ENCODE peak calls at places on chromosomes 7 and 10, in seven cellular contexts. One of them, this sample, is unnamed.

GRCh38 chr10:123778719-123779118 is 112.6 kb downstream of the GPR26 start:
- DNase-seq in HCT116: no peak
- DNase-seq in K562: no peak
- DNase-seq in GM12878: no peak
- DNase-seq in HepG2: no peak
- DNase-seq in SK-N-SH: no peak
- DNase-seq in H1: no peak
- DNase-seq in this sample: no peak

GRCh38 chr7:1550846-1551155 is 5.2 kb downstream of the TMEM184A start:
- DNase-seq in H1: no peak
- DNase-seq in HCT116: no peak
- DNase-seq in K562: no peak
- DNase-seq in HepG2: no peak
- DNase-seq in GM12878: no peak
- DNase-seq in SK-N-SH: peak
- DNase-seq in this sample: no peak

GRCh38 chr10:76111404-76111803 is 680.0 kb downstream of the LRMDA start:
- DNase-seq in GM12878: no peak
- DNase-seq in HCT116: no peak
- DNase-seq in SK-N-SH: no peak
- DNase-seq in HepG2: no peak
- DNase-seq in H1: no peak
- DNase-seq in K562: no peak
- DNase-seq in this sample: no peak

GRCh38 chr7:5495581-5496375 is 72.1 kb upstream of the TNRC18 start:
- DNase-seq in SK-N-SH: no peak
- DNase-seq in GM12878: no peak
- DNase-seq in HCT116: no peak
- DNase-seq in H1: no peak
- DNase-seq in K562: no peak
- DNase-seq in HepG2: no peak
- DNase-seq in this sample: peak

GRCh38 chr10:44238212-44238611 is 146.7 kb downstream of the CXCL12 start:
- DNase-seq in H1: no peak
- DNase-seq in GM12878: no peak
- DNase-seq in SK-N-SH: no peak
- DNase-seq in K562: peak
- DNase-seq in HCT116: no peak
- DNase-seq in HepG2: no peak
- DNase-seq in this sample: no peak

GRCh38 chr7:9937944-9938631 is 1035.6 kb upstream of the PHF14 start:
- DNase-seq in GM12878: no peak
- DNase-seq in K562: no peak
- DNase-seq in HepG2: no peak
- DNase-seq in HCT116: no peak
- DNase-seq in SK-N-SH: no peak
- DNase-seq in H1: no peak
- DNase-seq in this sample: no peak

GRCh38 chr10:11683529-11684320 is 58.5 kb upstream of the ECHDC3 start:
- DNase-seq in SK-N-SH: no peak
- DNase-seq in H1: no peak
- DNase-seq in GM12878: no peak
- DNase-seq in HepG2: peak
- DNase-seq in HCT116: no peak
- DNase-seq in K562: no peak
- DNase-seq in this sample: peak

GRCh38 chr7:64908358-64908757 is 5.3 kb downstream of the ZNF273 start:
- DNase-seq in GM12878: no peak
- DNase-seq in H1: no peak
- DNase-seq in K562: no peak
- DNase-seq in HepG2: no peak
- DNase-seq in SK-N-SH: no peak
- DNase-seq in HCT116: no peak
- DNase-seq in this sample: no peak

GRCh38 chr10:70066190-70066589 is 13.5 kb downstream of the MACROH2A2 start:
- DNase-seq in HCT116: no peak
- DNase-seq in HepG2: no peak
- DNase-seq in SK-N-SH: no peak
- DNase-seq in K562: no peak
- DNase-seq in H1: no peak
- DNase-seq in GM12878: no peak
- DNase-seq in this sample: no peak

GRCh38 chr7:92685146-92686042 is 95.2 kb upstream of the FAM133B start:
- DNase-seq in H1: no peak
- DNase-seq in HCT116: no peak
- DNase-seq in GM12878: no peak
- DNase-seq in K562: no peak
- DNase-seq in SK-N-SH: no peak
- DNase-seq in HepG2: no peak
- DNase-seq in this sample: no peak

GRCh38 chr10:63173468-63174227 is 40.5 kb downstream of the NRBF2 start:
- DNase-seq in K562: no peak
- DNase-seq in HepG2: no peak
- DNase-seq in HCT116: no peak
- DNase-seq in H1: no peak
- DNase-seq in SK-N-SH: no peak
- DNase-seq in GM12878: peak
- DNase-seq in this sample: no peak

GRCh38 chr7:22814261-22815208 is 8.1 kb downstream of the TOMM7 start:
- DNase-seq in HCT116: no peak
- DNase-seq in H1: no peak
- DNase-seq in SK-N-SH: no peak
- DNase-seq in HepG2: peak
- DNase-seq in K562: no peak
- DNase-seq in GM12878: no peak
- DNase-seq in this sample: no peak

GRCh38 chr7:68279827-68280400 is 1283.3 kb downstream of the TYW1 start:
- DNase-seq in K562: no peak
- DNase-seq in SK-N-SH: no peak
- DNase-seq in GM12878: no peak
- DNase-seq in H1: no peak
- DNase-seq in HCT116: no peak
- DNase-seq in HepG2: no peak
- DNase-seq in this sample: no peak

GRCh38 chr7:27994639-27995038 is 186.0 kb downstream of the JAZF1 start:
- DNase-seq in K562: no peak
- DNase-seq in H1: no peak
- DNase-seq in GM12878: no peak
- DNase-seq in SK-N-SH: peak
- DNase-seq in HepG2: no peak
- DNase-seq in HCT116: no peak
- DNase-seq in this sample: no peak

GRCh38 chr7:697259-697615 is 29.3 kb upstream of the DNAAF5 start:
- DNase-seq in HepG2: no peak
- DNase-seq in H1: no peak
- DNase-seq in GM12878: no peak
- DNase-seq in HCT116: no peak
- DNase-seq in K562: no peak
- DNase-seq in SK-N-SH: no peak
- DNase-seq in this sample: no peak

GRCh38 chr10:33337335-33337854 is 2.9 kb upstream of the NRP1 start:
- DNase-seq in H1: no peak
- DNase-seq in K562: no peak
- DNase-seq in SK-N-SH: no peak
- DNase-seq in HepG2: no peak
- DNase-seq in HCT116: no peak
- DNase-seq in GM12878: no peak
- DNase-seq in this sample: no peak

GRCh38 chr7:152076940-152077933 is 51.8 kb downstream of the GALNT11 start:
- DNase-seq in GM12878: no peak
- DNase-seq in SK-N-SH: peak
- DNase-seq in K562: no peak
- DNase-seq in H1: no peak
- DNase-seq in HepG2: no peak
- DNase-seq in HCT116: no peak
- DNase-seq in this sample: no peak

GRCh38 chr7:124089621-124090020 is 56.8 kb upstream of the TMEM229A start:
- DNase-seq in HCT116: no peak
- DNase-seq in HepG2: no peak
- DNase-seq in K562: no peak
- DNase-seq in SK-N-SH: no peak
- DNase-seq in GM12878: no peak
- DNase-seq in H1: no peak
- DNase-seq in this sample: no peak

GRCh38 chr7:69861233-69861632 is 263.0 kb downstream of the AUTS2 start:
- DNase-seq in GM12878: no peak
- DNase-seq in HCT116: no peak
- DNase-seq in K562: no peak
- DNase-seq in H1: no peak
- DNase-seq in SK-N-SH: no peak
- DNase-seq in HepG2: no peak
- DNase-seq in this sample: no peak
- TF ChIP-seq JUND in GM12878: no peak
- TF ChIP-seq JUND in HCT116: no peak
- TF ChIP-seq JUND in K562: no peak
- TF ChIP-seq JUND in H1: no peak
- TF ChIP-seq JUND in SK-N-SH: no peak
- TF ChIP-seq JUND in HepG2: no peak
- TF ChIP-seq JUND in this sample: no peak

GRCh38 chr7:6640246-6640721 is 3.2 kb downstream of the ZNF316 start:
- DNase-seq in GM12878: no peak
- DNase-seq in HepG2: no peak
- DNase-seq in H1: peak
- DNase-seq in K562: peak
- DNase-seq in SK-N-SH: no peak
- DNase-seq in HCT116: no peak
- DNase-seq in this sample: no peak

GRCh38 chr7:6639627-6640026 is 2.5 kb downstream of the ZNF316 start:
- DNase-seq in HepG2: no peak
- DNase-seq in K562: no peak
- DNase-seq in SK-N-SH: no peak
- DNase-seq in GM12878: no peak
- DNase-seq in HCT116: no peak
- DNase-seq in H1: no peak
- DNase-seq in this sample: no peak

GRCh38 chr7:6636741-6637543 is at the start of gene ZNF316:
- DNase-seq in HCT116: no peak
- DNase-seq in SK-N-SH: peak
- DNase-seq in K562: peak
- DNase-seq in H1: no peak
- DNase-seq in HepG2: no peak
- DNase-seq in GM12878: no peak
- DNase-seq in this sample: peak

GRCh38 chr7:6639032-6639431 is 1.9 kb downstream of the ZNF316 start:
- DNase-seq in H1: no peak
- DNase-seq in HepG2: no peak
- DNase-seq in K562: no peak
- DNase-seq in HCT116: no peak
- DNase-seq in GM12878: no peak
- DNase-seq in SK-N-SH: no peak
- DNase-seq in this sample: no peak

GRCh38 chr7:6637544-6638229 is 569 bp downstream of the ZNF316 start:
- DNase-seq in HCT116: no peak
- DNase-seq in K562: peak
- DNase-seq in H1: no peak
- DNase-seq in HepG2: peak
- DNase-seq in SK-N-SH: peak
- DNase-seq in GM12878: no peak
- DNase-seq in this sample: peak
- TF ChIP-seq JUND in HCT116: no peak
- TF ChIP-seq JUND in K562: peak
- TF ChIP-seq JUND in H1: no peak
- TF ChIP-seq JUND in HepG2: no peak
- TF ChIP-seq JUND in SK-N-SH: no peak
- TF ChIP-seq JUND in GM12878: no peak
- TF ChIP-seq JUND in this sample: no peak

GRCh38 chr7:74343281-74344127 is 54.3 kb downstream of the CLIP2 start:
- DNase-seq in H1: no peak
- DNase-seq in HepG2: no peak
- DNase-seq in HCT116: peak
- DNase-seq in K562: peak
- DNase-seq in SK-N-SH: no peak
- DNase-seq in GM12878: no peak
- DNase-seq in this sample: no peak
- TF ChIP-seq JUND in H1: no peak
- TF ChIP-seq JUND in HepG2: no peak
- TF ChIP-seq JUND in HCT116: peak
- TF ChIP-seq JUND in K562: peak
- TF ChIP-seq JUND in SK-N-SH: peak
- TF ChIP-seq JUND in GM12878: no peak
- TF ChIP-seq JUND in this sample: no peak

GRCh38 chr10:94430705-94431104 is 28.4 kb downstream of the TBC1D12 start:
- DNase-seq in GM12878: no peak
- DNase-seq in SK-N-SH: no peak
- DNase-seq in H1: no peak
- DNase-seq in HCT116: no peak
- DNase-seq in K562: no peak
- DNase-seq in HepG2: no peak
- DNase-seq in this sample: no peak

GRCh38 chr10:94425942-94426341 is 23.6 kb downstream of the TBC1D12 start:
- DNase-seq in GM12878: no peak
- DNase-seq in H1: no peak
- DNase-seq in K562: no peak
- DNase-seq in SK-N-SH: no peak
- DNase-seq in HepG2: no peak
- DNase-seq in HCT116: no peak
- DNase-seq in this sample: no peak

GRCh38 chr10:94424714-94425337 is 22.5 kb downstream of the TBC1D12 start:
- DNase-seq in K562: no peak
- DNase-seq in HepG2: no peak
- DNase-seq in GM12878: no peak
- DNase-seq in SK-N-SH: no peak
- DNase-seq in HCT116: no peak
- DNase-seq in H1: no peak
- DNase-seq in this sample: no peak

GRCh38 chr10:94423627-94424026 is 21.3 kb downstream of the TBC1D12 start:
- DNase-seq in K562: no peak
- DNase-seq in HepG2: no peak
- DNase-seq in H1: no peak
- DNase-seq in HCT116: no peak
- DNase-seq in SK-N-SH: no peak
- DNase-seq in GM12878: no peak
- DNase-seq in this sample: no peak

GRCh38 chr10:94429049-94429707 is 26.8 kb downstream of the TBC1D12 start:
- DNase-seq in SK-N-SH: no peak
- DNase-seq in K562: no peak
- DNase-seq in HepG2: no peak
- DNase-seq in H1: no peak
- DNase-seq in GM12878: no peak
- DNase-seq in HCT116: no peak
- DNase-seq in this sample: no peak
- TF ChIP-seq JUND in SK-N-SH: peak
- TF ChIP-seq JUND in K562: no peak
- TF ChIP-seq JUND in HepG2: no peak
- TF ChIP-seq JUND in H1: no peak
- TF ChIP-seq JUND in GM12878: no peak
- TF ChIP-seq JUND in HCT116: no peak
- TF ChIP-seq JUND in this sample: no peak

GRCh38 chr10:1550291-1550595 is 187.1 kb downstream of the ADARB2 start:
- DNase-seq in K562: no peak
- DNase-seq in GM12878: no peak
- DNase-seq in HCT116: no peak
- DNase-seq in HepG2: no peak
- DNase-seq in H1: no peak
- DNase-seq in SK-N-SH: no peak
- DNase-seq in this sample: no peak
- TF ChIP-seq JUND in K562: no peak
- TF ChIP-seq JUND in GM12878: no peak
- TF ChIP-seq JUND in HCT116: no peak
- TF ChIP-seq JUND in HepG2: no peak
- TF ChIP-seq JUND in H1: no peak
- TF ChIP-seq JUND in SK-N-SH: no peak
- TF ChIP-seq JUND in this sample: no peak